ENCODE peak calls at places on chromosomes 7 and 10, in ten cellular contexts. Y, Z, P, E, U, D, F, R, S and I are unnamed samples.

GRCh38 chr10:102420810-102421644 is at the start of gene FBXL15:
- DNase-seq in R (peak), D (no peak), P (peak), E (peak), U (peak), Y (peak), S (peak), Z (peak), F (peak), I (peak)

GRCh38 chr7:22759721-22760120 is 32.7 kb downstream of the IL6 start:
- DNase-seq in R (no peak), S (no peak), U (peak), D (no peak), Z (no peak), P (no peak), E (no peak), F (no peak), Y (no peak), I (no peak)

GRCh38 chr10:93874309-93875031 is 19.3 kb upstream of the SLC35G1 start:
- DNase-seq in U (no peak), E (no peak), R (no peak), F (no peak), Y (no peak), S (no peak), Z (no peak), P (no peak), D (no peak), I (no peak)

GRCh38 chr7:132080967-132081668 is 495.2 kb downstream of the PLXNA4 start:
- DNase-seq in E (peak), D (no peak), Z (no peak), U (peak), S (no peak), Y (no peak), P (no peak), R (no peak), F (no peak), I (peak)

GRCh38 chr7:10889266-10889898 is 84.3 kb upstream of the PHF14 start:
- DNase-seq in S (peak), F (peak), U (peak), P (peak), Z (peak), E (no peak), Y (peak), D (no peak), R (peak), I (peak)

GRCh38 chr10:75395171-75395954 is 6.2 kb downstream of the ZNF503 start:
- DNase-seq in Z (no peak), Y (no peak), D (no peak), U (no peak), F (no peak), P (no peak), R (peak), E (no peak), S (no peak), I (peak)

GRCh38 chr7:38615665-38616064 is 15.5 kb downstream of the AMPH start:
- DNase-seq in E (no peak), P (no peak), R (no peak), U (no peak), Z (no peak), Y (no peak), F (no peak), S (no peak), D (no peak), I (no peak)

GRCh38 chr10:43131256-43131655 is 7.0 kb upstream of the CSGALNACT2 start:
- DNase-seq in Y (no peak), D (no peak), R (no peak), P (no peak), E (no peak), U (no peak), S (no peak), F (no peak), Z (no peak), I (no peak)

GRCh38 chr7:87001214-87001613 is 58.2 kb downstream of the ELAPOR2 start:
- DNase-seq in E (peak), Y (no peak), R (no peak), U (no peak), P (no peak), D (no peak), F (no peak), Z (no peak), S (peak), I (no peak)

GRCh38 chr7:144818516-144818915 is 17.3 kb downstream of the TPK1 start:
- DNase-seq in E (no peak), F (no peak), Z (peak), R (no peak), S (no peak), Y (no peak), U (peak), D (no peak), P (peak), I (peak)

GRCh38 chr10:47457826-47458225 is 26.1 kb downstream of the ANXA8 start:
- DNase-seq in Z (no peak), Y (no peak), U (no peak), S (no peak), F (no peak), R (no peak), P (no peak), E (no peak), D (no peak), I (no peak)

GRCh38 chr10:122828716-122829255 is 16.9 kb downstream of the CUZD1 start:
- DNase-seq in D (no peak), P (no peak), Y (no peak), Z (no peak), S (no peak), F (no peak), U (no peak), E (no peak), R (no peak), I (no peak)

GRCh38 chr7:107690084-107690483 is 29.5 kb downstream of the SLC26A4 start:
- DNase-seq in S (no peak), Z (no peak), D (no peak), R (no peak), E (no peak), Y (no peak), P (no peak), U (no peak), F (no peak), I (no peak)